ENCODE peak calls at places on chromosomes 6 and 20, in ten cellular contexts. Y is MM.1S, K is fibroblast of lung, I is H9, J is osteoblast, H is A549, R is mammary epithelial cell, D is DND-41, P is K562, U is HCT116. N is an unnamed sample.

GRCh38 chr20:63641146-63641791 is 12.0 kb downstream of the STMN3 start:
- DNase-seq in I (no peak), D (no peak), H (peak), K (no peak), R (peak), Y (peak), P (no peak), U (no peak), J (peak), N (peak)

GRCh38 chr6:115935361-115935760 is 125.3 kb downstream of the FRK start:
- DNase-seq in D (no peak), I (no peak), J (no peak), P (no peak), H (no peak), K (no peak), R (no peak), U (no peak), Y (no peak), N (no peak)

GRCh38 chr6:16437984-16438383 is 199.6 kb downstream of the GMPR start:
- DNase-seq in D (no peak), P (no peak), R (no peak), K (no peak), Y (no peak), H (no peak), U (no peak), I (no peak), J (no peak), N (no peak)

GRCh38 chr6:135379647-135380046 is 117.9 kb downstream of the AHI1 start:
- DNase-seq in I (no peak), D (no peak), P (no peak), Y (no peak), R (no peak), H (no peak), J (no peak), U (no peak), K (no peak), N (no peak)

GRCh38 chr6:74073429-74073828 is 377.4 kb downstream of the CD109 start:
- DNase-seq in J (peak), K (peak), Y (no peak), H (no peak), D (no peak), R (peak), I (no peak), U (peak), P (no peak), N (peak)

GRCh38 chr6:154773610-154774089 is 40.4 kb downstream of the SCAF8 start:
- DNase-seq in J (no peak), K (no peak), I (no peak), U (no peak), Y (no peak), D (no peak), H (no peak), P (no peak), R (no peak), N (no peak)

GRCh38 chr6:150199241-150199640 is 56.4 kb downstream of the PPP1R14C start:
- DNase-seq in R (no peak), H (no peak), D (no peak), I (no peak), U (no peak), J (no peak), K (no peak), P (no peak), Y (no peak), N (no peak)

GRCh38 chr6:36171573-36171972 is 25.0 kb upstream of the BRPF3 start:
- DNase-seq in U (no peak), K (no peak), H (no peak), J (no peak), Y (peak), P (no peak), I (no peak), D (no peak), R (no peak), N (no peak)

GRCh38 chr20:53778041-53778516 is 184.4 kb upstream of the ZNF217 start:
- DNase-seq in U (no peak), H (no peak), R (no peak), D (no peak), I (no peak), P (no peak), K (no peak), Y (no peak), J (no peak), N (no peak)

GRCh38 chr6:31031095-31031494 is 20.8 kb downstream of the MUC22 start:
- DNase-seq in P (no peak), I (no peak), D (no peak), U (no peak), Y (no peak), H (no peak), K (no peak), J (no peak), R (peak), N (no peak)

GRCh38 chr6:100472674-100473073 is 8.0 kb upstream of the SIM1 start:
- DNase-seq in R (peak), Y (peak), I (no peak), P (no peak), U (no peak), K (no peak), J (peak), D (peak), H (peak), N (peak)

GRCh38 chr6:22598386-22598785 is 29.0 kb downstream of the HDGFL1 start:
- DNase-seq in J (no peak), Y (no peak), K (no peak), P (no peak), U (no peak), R (no peak), I (no peak), H (no peak), D (no peak), N (no peak)

GRCh38 chr20:33684533-33685327 is 1.5 kb downstream of the E2F1 start:
- DNase-seq in H (no peak), P (no peak), D (peak), I (peak), U (no peak), R (no peak), J (no peak), Y (no peak), K (no peak), N (no peak)

GRCh38 chr20:24138126-24138857 is 149.7 kb upstream of the GGTLC1 start:
- DNase-seq in D (no peak), R (no peak), H (no peak), J (no peak), I (no peak), P (no peak), U (no peak), Y (no peak), K (no peak), N (no peak)

GRCh38 chr20:5430670-5431069 is 113.9 kb upstream of the PROKR2 start:
- DNase-seq in U (no peak), R (no peak), D (no peak), I (no peak), Y (no peak), J (no peak), P (no peak), H (no peak), K (no peak), N (peak)

GRCh38 chr20:3084283-3084985 is at the start of gene AVP:
- DNase-seq in K (no peak), H (no peak), Y (no peak), U (no peak), I (no peak), D (no peak), J (peak), R (no peak), P (no peak), N (no peak)

GRCh38 chr6:56235245-56235644 is 12.1 kb downstream of the COL21A1 start:
- DNase-seq in K (peak), I (no peak), R (no peak), H (no peak), Y (no peak), J (no peak), U (no peak), P (no peak), D (no peak), N (peak)

GRCh38 chr6:43020847-43021246 is 576 bp upstream of the RRP36 start:
- DNase-seq in J (peak), U (no peak), Y (no peak), I (peak), P (peak), K (peak), D (peak), H (no peak), R (no peak), N (no peak)

GRCh38 chr6:154703094-154703493 is 30.1 kb upstream of the SCAF8 start:
- DNase-seq in R (no peak), D (no peak), I (no peak), P (no peak), U (no peak), Y (no peak), J (peak), H (no peak), K (no peak), N (no peak)

GRCh38 chr6:56642366-56643261 is at the start of gene DST:
- DNase-seq in Y (no peak), D (no peak), R (peak), J (peak), U (no peak), H (peak), I (no peak), K (peak), P (no peak), N (peak)

GRCh38 chr6:145865175-145865574 is 50.6 kb upstream of the FBXO30 start:
- DNase-seq in H (no peak), Y (peak), J (no peak), D (peak), I (no peak), U (no peak), P (no peak), R (no peak), K (peak), N (no peak)

GRCh38 chr6:48036316-48036715 is 74.7 kb downstream of the PTCHD4 start:
- DNase-seq in R (peak), J (no peak), P (no peak), H (no peak), U (no peak), I (no peak), K (peak), D (no peak), Y (no peak), N (peak)

GRCh38 chr6:128464790-128465189 is 55.6 kb downstream of the PTPRK start:
- DNase-seq in Y (no peak), P (no peak), U (no peak), J (no peak), K (no peak), R (no peak), H (no peak), I (no peak), D (no peak), N (no peak)

GRCh38 chr6:310671-311070 is 18.4 kb downstream of the DUSP22 start:
- DNase-seq in K (no peak), I (no peak), J (no peak), U (no peak), R (no peak), H (no peak), D (no peak), Y (no peak), P (no peak), N (no peak)

GRCh38 chr20:51306081-51306480 is 236.4 kb downstream of the NFATC2 start:
- DNase-seq in K (no peak), P (no peak), H (no peak), D (no peak), I (peak), J (no peak), R (no peak), U (no peak), Y (no peak), N (no peak)

GRCh38 chr20:1184638-1185315 is at the start of gene TMEM74B:
- DNase-seq in P (no peak), K (no peak), Y (no peak), D (no peak), R (no peak), H (no peak), I (no peak), U (no peak), J (no peak), N (no peak)

GRCh38 chr6:129717287-129717686 is 7.3 kb upstream of the ARHGAP18 start:
- DNase-seq in Y (no peak), U (no peak), H (no peak), K (peak), R (peak), P (no peak), I (no peak), J (no peak), D (no peak), N (peak)

GRCh38 chr6:109772961-109773431 is 81.9 kb downstream of the FIG4 start:
- DNase-seq in I (no peak), R (no peak), D (no peak), P (no peak), J (no peak), Y (no peak), H (no peak), K (no peak), U (no peak), N (peak)

GRCh38 chr6:41901882-41902519 is 6.8 kb upstream of the USP49 start:
- DNase-seq in R (no peak), U (no peak), K (peak), Y (no peak), P (peak), D (peak), I (peak), J (no peak), H (peak), N (peak)

GRCh38 chr20:62381202-62381797 is 5.6 kb upstream of the RPS21 start:
- DNase-seq in I (no peak), P (peak), H (peak), K (no peak), D (no peak), U (no peak), R (peak), Y (no peak), J (no peak), N (peak)

GRCh38 chr6:170093658-170094596 is 197.0 kb downstream of the DLL1 start:
- DNase-seq in Y (no peak), H (no peak), J (peak), K (no peak), D (no peak), U (no peak), P (no peak), R (no peak), I (peak), N (no peak)

GRCh38 chr20:38434310-38434741 is 802 bp downstream of the SNHG17 start:
- DNase-seq in H (peak), D (peak), J (no peak), I (no peak), P (peak), Y (peak), R (peak), U (no peak), K (peak), N (no peak)

GRCh38 chr6:159720708-159721107 is 6.6 kb upstream of the WTAP start:
- DNase-seq in J (no peak), D (peak), I (no peak), R (peak), Y (peak), H (peak), U (peak), P (peak), K (peak), N (peak)

GRCh38 chr6:111841822-111842221 is 31.4 kb downstream of the FYN start:
- DNase-seq in K (peak), Y (no peak), U (no peak), P (no peak), J (peak), I (no peak), R (no peak), D (peak), H (no peak), N (no peak)

GRCh38 chr6:87436435-87436834 is 28.7 kb downstream of the CFAP206 start:
- DNase-seq in I (peak), D (peak), J (peak), K (peak), H (peak), Y (peak), R (peak), U (peak), P (peak), N (peak)

GRCh38 chr20:2942439-2942838 is 69.2 kb downstream of the PTPRA start:
- DNase-seq in Y (no peak), K (peak), J (no peak), H (no peak), P (no peak), I (no peak), R (no peak), D (no peak), U (no peak), N (no peak)

GRCh38 chr6:32439708-32440214 is at the start of gene HLA-DRA:
- DNase-seq in Y (peak), I (peak), U (peak), D (no peak), K (peak), J (peak), P (peak), R (peak), H (peak), N (peak)

GRCh38 chr6:90835584-90836212 is 248.8 kb upstream of the MAP3K7 start:
- DNase-seq in H (no peak), K (no peak), D (no peak), R (no peak), U (no peak), I (no peak), Y (no peak), J (no peak), P (no peak), N (no peak)
- H3K4me2 ChIP-seq in H (no peak), K (no peak), D (no peak), R (no peak), U (no peak), I (no peak), Y (no peak), J (no peak), P (no peak), N (no peak)

DNA sequence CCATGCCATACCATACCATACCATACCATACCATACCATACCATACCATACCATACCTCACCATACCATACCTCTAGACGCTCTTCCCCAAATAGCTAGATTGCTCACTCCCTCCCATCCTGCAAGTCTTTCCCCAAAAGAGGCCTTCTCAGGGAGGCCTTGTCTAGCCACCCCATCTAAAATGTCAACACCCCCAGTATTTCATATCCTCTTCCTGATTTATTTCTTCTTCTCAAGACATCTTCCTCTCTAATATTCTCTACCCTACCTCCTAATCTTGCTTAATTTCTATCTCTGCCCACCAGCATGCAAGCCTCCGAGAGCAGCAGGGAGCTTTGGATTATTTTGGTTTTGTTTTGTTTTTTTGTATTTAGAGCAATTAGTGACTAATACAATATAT is 225.2 kb upstream of the RREB1 start:
- DNase-seq in H (no peak), K (no peak), R (no peak), I (no peak), Y (no peak), J (no peak), U (no peak), D (no peak), P (no peak), N (no peak)
- H3K4me2 ChIP-seq in H (no peak), K (no peak), R (no peak), I (no peak), Y (no peak), J (no peak), U (peak), D (no peak), P (no peak), N (no peak)

GRCh38 chr6:133855994-133856393 is 32.9 kb upstream of the TCF21 start:
- DNase-seq in P (no peak), R (no peak), I (no peak), Y (no peak), U (no peak), H (no peak), D (no peak), J (no peak), K (no peak), N (no peak)
- H3K4me2 ChIP-seq in P (no peak), R (no peak), I (no peak), Y (no peak), U (no peak), H (no peak), D (no peak), J (no peak), K (no peak), N (peak)

GRCh38 chr6:1384549-1385128 is 4.7 kb upstream of the FOXF2 start:
- DNase-seq in I (no peak), K (peak), R (no peak), Y (no peak), D (no peak), U (no peak), H (no peak), P (no peak), J (peak), N (no peak)
- H3K4me2 ChIP-seq in I (peak), K (peak), R (no peak), Y (no peak), D (no peak), U (no peak), H (no peak), P (no peak), J (no peak), N (no peak)

GRCh38 chr6:45447721-45448120 is 70.0 kb upstream of the SUPT3H start:
- DNase-seq in K (no peak), Y (no peak), J (no peak), U (no peak), R (no peak), P (no peak), I (no peak), D (no peak), H (no peak), N (no peak)

GRCh38 chr6:45447005-45447404 is 69.3 kb upstream of the SUPT3H start:
- DNase-seq in U (no peak), K (no peak), P (no peak), H (no peak), Y (no peak), J (no peak), R (no peak), D (no peak), I (no peak), N (no peak)

GRCh38 chr6:45450801-45451200 is 73.1 kb upstream of the SUPT3H start:
- DNase-seq in U (no peak), P (no peak), K (no peak), Y (no peak), D (peak), H (no peak), J (no peak), I (no peak), R (no peak), N (no peak)

GRCh38 chr6:45450132-45450531 is 72.4 kb upstream of the SUPT3H start:
- DNase-seq in H (no peak), Y (no peak), R (no peak), U (no peak), J (no peak), P (no peak), D (no peak), K (no peak), I (no peak), N (no peak)

DNA sequence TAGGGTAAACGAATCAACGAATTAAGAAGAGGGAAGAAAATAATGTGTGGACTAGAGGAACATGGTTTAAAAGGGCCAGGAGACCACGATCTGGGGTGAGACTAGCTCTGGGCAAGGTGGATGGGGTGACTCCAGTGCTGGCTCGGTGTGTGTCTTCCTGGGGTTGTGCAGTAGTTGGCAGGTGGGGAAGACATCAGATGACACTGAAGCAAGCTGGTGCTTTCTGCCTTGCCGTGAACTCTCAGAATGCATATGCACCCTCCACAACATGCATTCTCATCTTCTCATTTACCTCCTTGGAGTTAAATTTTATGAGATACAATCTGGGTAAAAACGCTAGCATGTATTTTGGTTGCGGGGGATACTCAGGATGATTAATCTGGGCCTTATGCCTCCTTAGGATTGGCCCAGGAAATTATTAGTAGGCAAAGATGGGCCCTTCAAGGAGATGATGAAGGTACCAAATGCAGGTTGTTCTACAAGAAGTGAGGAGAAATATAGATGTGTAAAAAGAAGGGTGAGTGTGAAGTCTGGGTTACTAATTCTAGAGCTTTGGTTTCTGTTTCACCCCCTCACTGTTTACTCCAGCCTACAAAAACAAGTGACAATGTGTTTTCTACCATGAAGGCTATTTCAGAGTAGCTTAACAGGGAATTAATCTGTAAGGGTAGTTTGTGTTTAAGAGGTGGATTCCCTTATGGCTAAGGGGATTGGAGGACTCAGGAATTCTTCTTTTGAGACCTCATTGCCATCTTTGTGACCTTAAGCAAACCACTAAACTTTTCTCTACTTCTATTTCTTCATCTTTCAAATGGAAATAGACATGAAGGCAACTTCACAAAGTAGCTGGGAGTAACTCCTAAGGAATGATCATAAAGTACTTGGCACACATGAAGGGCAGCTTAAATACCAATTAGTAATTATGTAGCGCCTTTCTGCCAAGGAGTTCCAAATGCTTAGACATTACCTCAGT is 71.0 kb upstream of the SUPT3H start:
- DNase-seq in R (no peak), K (no peak), Y (peak), D (no peak), H (no peak), J (no peak), U (no peak), P (no peak), I (no peak), N (no peak)
- H3K4me2 ChIP-seq in R (no peak), K (no peak), Y (peak), D (no peak), H (no peak), J (peak), U (no peak), P (no peak), I (no peak), N (no peak)

DNA sequence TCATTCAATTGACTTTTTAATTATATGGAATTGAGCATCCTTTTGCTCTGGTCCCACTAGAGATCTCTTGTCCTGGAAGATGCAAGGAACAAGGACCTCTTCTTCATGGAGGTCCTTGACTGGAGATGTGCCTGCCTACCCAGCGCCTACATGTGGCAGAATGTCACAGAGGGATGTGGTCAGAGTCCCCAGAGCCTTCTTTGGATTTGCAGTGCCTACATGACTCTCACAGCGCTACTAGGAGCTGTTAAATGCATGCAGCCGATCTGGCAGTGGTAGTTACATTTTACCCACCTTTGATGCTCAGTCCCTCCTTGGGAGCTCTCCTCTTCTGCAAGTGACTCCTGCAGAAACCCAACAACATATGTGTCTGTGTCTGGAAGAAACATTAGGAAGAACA is 51.9 kb upstream of the ADTRP start:
- DNase-seq in R (no peak), H (no peak), I (no peak), Y (no peak), J (no peak), P (no peak), U (no peak), D (no peak), K (no peak), N (no peak)
- H3K4me2 ChIP-seq in R (no peak), H (no peak), I (no peak), Y (peak), J (no peak), P (no peak), U (no peak), D (no peak), K (no peak), N (no peak)

N was measured in PC-3.